ENCODE peak calls at places on chromosome 11, in four cellular contexts. K, E, O and W are unnamed samples.

GRCh38 chr11:82988936-82989627 is 82.6 kb downstream of the RAB30 start:
- DNase-seq in E (peak), O (no peak), K (no peak), W (peak)

GRCh38 chr11:18233912-18234311 is 2.7 kb downstream of the SAA4 start:
- DNase-seq in O (no peak), E (no peak), K (no peak), W (no peak)

GRCh38 chr11:2202071-2202899 is 30.7 kb upstream of the TH start:
- DNase-seq in E (no peak), O (no peak), K (no peak), W (no peak)

GRCh38 chr11:99260696-99261095 is 239.9 kb downstream of the CNTN5 start:
- DNase-seq in K (no peak), O (peak), E (no peak), W (no peak)

GRCh38 chr11:47220401-47220821 is 5.6 kb downstream of the DDB2 start:
- DNase-seq in K (no peak), E (no peak), O (no peak), W (peak)

GRCh38 chr11:105230586-105230985 is 91.0 kb upstream of the CARD18 start:
- DNase-seq in K (no peak), E (no peak), O (no peak), W (no peak)

GRCh38 chr11:92667446-92668165 is 301.8 kb upstream of the MTNR1B start:
- DNase-seq in K (no peak), O (no peak), E (no peak), W (no peak)

GRCh38 chr11:3157381-3158130 is 7.6 kb downstream of the OSBPL5 start:
- DNase-seq in K (no peak), E (no peak), O (no peak), W (no peak)

GRCh38 chr11:108218912-108219783 is 3.3 kb downstream of the NPAT start:
- DNase-seq in O (no peak), K (no peak), E (peak), W (no peak)

GRCh38 chr11:86511086-86511551 is 136.4 kb downstream of the CCDC81 start:
- DNase-seq in E (peak), O (peak), K (no peak), W (no peak)

GRCh38 chr11:1763336-1763795 is 361 bp downstream of the CTSD start:
- DNase-seq in K (no peak), E (peak), O (no peak), W (no peak)

GRCh38 chr11:7252683-7253213 is 1.0 kb downstream of the SYT9 start:
- DNase-seq in E (no peak), O (no peak), K (peak), W (no peak)

GRCh38 chr11:134654161-134654915 is 242.3 kb upstream of the B3GAT1 start:
- DNase-seq in E (no peak), O (no peak), K (peak), W (no peak)

GRCh38 chr11:3231851-3232744 is at the start of gene MRGPRE:
- DNase-seq in E (peak), K (no peak), O (no peak), W (no peak)

GRCh38 chr11:43686207-43686606 is 5.7 kb downstream of the HSD17B12 start:
- DNase-seq in K (no peak), E (no peak), O (no peak), W (no peak)

GRCh38 chr11:111148953-111149352 is 96.6 kb upstream of the POU2AF2 start:
- DNase-seq in K (no peak), E (no peak), O (no peak), W (no peak)

GRCh38 chr11:69414773-69415187 is 66.7 kb upstream of the LINC01488 start:
- DNase-seq in K (no peak), O (no peak), E (no peak), W (no peak)

GRCh38 chr11:94077568-94078293 is 50.9 kb upstream of the PANX1 start:
- DNase-seq in E (no peak), O (peak), K (no peak), W (no peak)

GRCh38 chr11:58577441-58578135 is 1.3 kb upstream of the ZFP91 start:
- DNase-seq in E (no peak), K (peak), O (no peak), W (peak)

GRCh38 chr11:19890308-19890707 is 177.7 kb downstream of the NAV2 start:
- DNase-seq in E (no peak), K (no peak), O (peak), W (no peak)

GRCh38 chr11:123594188-123594901 is 60.1 kb downstream of the SCN3B start:
- DNase-seq in E (no peak), O (no peak), K (no peak), W (no peak)

GRCh38 chr11:68354181-68354872 is 41.9 kb downstream of the LRP5 start:
- DNase-seq in O (peak), K (no peak), E (no peak), W (no peak)

GRCh38 chr11:129313588-129314288 is 61.9 kb upstream of the BARX2 start:
- DNase-seq in O (no peak), E (no peak), K (no peak), W (no peak)

GRCh38 chr11:86303257-86303656 is 1.2 kb downstream of the HIKESHI start:
- DNase-seq in O (no peak), E (no peak), K (no peak), W (no peak)

GRCh38 chr11:104275992-104276391 is 112.0 kb upstream of the PDGFD start:
- DNase-seq in K (no peak), O (peak), E (no peak), W (no peak)

GRCh38 chr11:92511522-92512203 is 287.0 kb downstream of the FAT3 start:
- DNase-seq in K (no peak), E (no peak), O (no peak), W (no peak)

GRCh38 chr11:80388536-80388935 is 947.7 kb upstream of the TENM4 start:
- DNase-seq in O (no peak), E (no peak), K (no peak), W (no peak)

GRCh38 chr11:130097285-130097684 is 27.6 kb downstream of the APLP2 start:
- DNase-seq in E (no peak), K (no peak), O (no peak), W (no peak)

GRCh38 chr11:126514061-126514713 is 158.7 kb downstream of the ST3GAL4 start:
- DNase-seq in O (no peak), E (no peak), K (no peak), W (no peak)

GRCh38 chr11:85627332-85627997 is at the start of gene DLG2:
- DNase-seq in O (no peak), K (no peak), E (no peak), W (no peak)

GRCh38 chr11:111299111-111300026 is 1.0 kb downstream of the POU2AF3 start:
- DNase-seq in E (no peak), O (peak), K (peak), W (peak)

GRCh38 chr11:1829039-1829820 is 5.6 kb upstream of the SYT8 start:
- DNase-seq in O (no peak), E (no peak), K (no peak), W (no peak)

GRCh38 chr11:111336582-111337256 is 38.4 kb downstream of the POU2AF3 start:
- DNase-seq in E (no peak), K (no peak), O (no peak), W (peak)

GRCh38 chr11:27158763-27159679 is 118.4 kb downstream of the BBOX1 start:
- DNase-seq in K (no peak), E (peak), O (peak), W (peak)

GRCh38 chr11:27150098-27150497 is 109.5 kb downstream of the BBOX1 start:
- DNase-seq in O (no peak), K (no peak), E (no peak), W (no peak)

GRCh38 chr11:27153136-27153535 is 112.5 kb downstream of the BBOX1 start:
- DNase-seq in E (no peak), K (no peak), O (no peak), W (no peak)
- TF ChIP-seq PHF8 in E (no peak), K (no peak), O (no peak), W (no peak)

DNA sequence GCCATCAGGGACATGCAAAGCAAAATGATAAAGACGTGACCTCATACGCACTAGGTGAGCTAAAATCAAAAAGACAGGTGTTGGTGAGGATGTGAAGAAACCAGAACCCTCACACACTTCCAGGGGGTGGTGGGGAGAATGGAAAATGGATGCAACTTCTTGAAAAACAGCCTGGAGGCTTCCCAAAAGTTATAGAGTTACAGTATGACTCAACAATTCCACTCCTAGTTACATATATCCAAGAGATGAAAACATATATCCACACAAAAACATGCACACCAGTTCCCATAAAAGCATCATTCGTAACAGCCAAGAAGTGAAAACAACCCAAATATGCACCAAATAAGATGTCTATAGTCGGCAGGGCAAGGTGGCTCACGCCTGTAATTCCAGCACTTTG is 42.1 kb upstream of the APLNR start:
- DNase-seq in O (no peak), K (no peak), E (no peak), W (no peak)
- TF ChIP-seq PHF8 in O (no peak), K (no peak), E (no peak), W (no peak)

GRCh38 chr11:115220423-115220822 is 283.8 kb downstream of the CADM1 start:
- DNase-seq in K (no peak), O (no peak), E (no peak), W (no peak)

GRCh38 chr11:115222863-115223530 is 281.2 kb downstream of the CADM1 start:
- DNase-seq in E (no peak), K (no peak), O (no peak), W (no peak)

GRCh38 chr11:115220881-115221280 is 283.3 kb downstream of the CADM1 start:
- DNase-seq in O (no peak), E (no peak), K (no peak), W (no peak)

GRCh38 chr11:115221461-115222069 is 282.6 kb downstream of the CADM1 start:
- DNase-seq in K (no peak), E (no peak), O (no peak), W (no peak)

DNA sequence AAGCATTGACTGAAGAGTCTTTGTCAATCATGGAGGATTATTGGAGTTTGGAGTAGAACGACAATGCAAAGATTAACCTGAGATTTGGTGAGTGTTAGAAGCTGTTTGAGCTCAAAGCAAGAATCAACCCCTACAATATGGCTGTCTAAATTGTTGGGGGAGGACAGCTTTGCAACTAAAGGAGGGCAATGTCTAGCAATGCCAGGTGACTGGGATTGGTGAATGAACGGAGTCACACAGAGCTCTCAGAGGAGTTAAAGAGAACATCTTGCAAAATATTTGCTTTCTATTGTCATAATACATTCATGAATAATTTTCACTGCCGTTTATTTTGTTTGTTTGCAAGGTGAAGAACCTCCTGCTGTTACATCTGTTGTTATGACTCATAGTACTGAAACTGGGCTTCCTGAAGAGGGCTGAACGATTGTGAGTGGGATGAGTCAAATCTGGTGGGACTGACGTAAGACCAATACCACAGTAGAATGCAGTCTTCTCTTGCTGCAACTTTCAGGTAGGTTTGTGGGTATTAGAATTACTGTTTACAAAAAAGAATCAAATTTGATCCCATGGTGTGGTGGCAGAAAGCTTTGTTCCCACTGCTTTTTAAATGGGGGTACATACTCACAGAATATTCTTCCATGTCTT is 281.9 kb downstream of the CADM1 start:
- DNase-seq in K (no peak), O (peak), E (peak), W (peak)
- TF ChIP-seq PHF8 in K (no peak), O (no peak), E (no peak), W (no peak)

GRCh38 chr11:28542556-28542955 is 434.4 kb downstream of the METTL15 start:
- DNase-seq in E (no peak), O (no peak), K (no peak), W (no peak)
- TF ChIP-seq PHF8 in E (no peak), O (no peak), K (no peak), W (no peak)

DNA sequence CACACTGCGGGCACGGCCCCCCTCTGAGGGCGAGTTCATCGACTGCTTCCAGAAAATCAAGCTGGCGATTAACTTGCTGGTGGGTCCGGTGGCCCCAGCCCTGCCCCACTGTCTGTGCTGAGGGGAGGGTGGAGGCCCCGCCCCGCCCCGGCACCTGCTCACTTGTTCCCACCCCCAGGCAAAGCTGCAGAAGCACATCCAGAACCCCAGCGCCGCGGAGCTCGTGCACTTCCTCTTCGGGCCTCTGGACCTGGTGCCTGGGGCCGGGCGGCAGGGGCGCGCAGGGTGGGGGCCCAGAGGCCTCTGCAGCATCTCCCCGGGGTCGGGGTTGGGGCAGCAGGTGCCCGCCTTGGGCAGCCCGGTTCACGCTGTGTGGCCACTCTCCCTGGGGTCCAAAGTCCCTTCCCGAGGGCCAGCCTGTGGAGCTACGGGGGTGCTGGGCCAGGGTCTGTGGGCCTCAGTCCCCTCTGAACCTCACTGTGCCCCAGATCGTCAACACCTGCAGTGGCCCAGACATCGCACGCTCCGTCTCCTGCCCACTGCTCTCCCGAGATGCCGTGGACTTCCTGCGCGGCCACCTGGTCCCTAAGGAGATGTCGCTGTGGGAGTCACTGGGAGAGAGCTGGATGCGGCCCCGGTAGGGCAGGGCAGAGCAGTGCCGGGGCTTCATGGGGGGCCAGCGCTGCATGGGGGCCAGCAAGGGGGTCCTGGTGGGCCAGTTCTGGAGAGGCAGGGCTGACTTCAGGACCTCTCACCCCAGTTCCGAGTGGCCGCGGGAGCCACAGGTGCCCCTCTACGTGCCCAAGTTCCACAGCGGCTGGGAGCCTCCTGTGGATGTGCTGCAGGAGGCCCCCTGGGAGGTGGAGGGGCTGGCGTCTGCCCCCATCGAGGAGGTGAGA is 16.1 kb downstream of the EPS8L2 start:
- DNase-seq in K (no peak), O (no peak), E (peak), W (no peak)
- TF ChIP-seq PHF8 in K (no peak), O (no peak), E (no peak), W (no peak)

GRCh38 chr11:34074391-34074790 is 22.9 kb downstream of the CAPRIN1 start:
- DNase-seq in O (no peak), K (no peak), E (no peak), W (no peak)

GRCh38 chr11:34072041-34072440 is 20.5 kb downstream of the CAPRIN1 start:
- DNase-seq in O (no peak), E (no peak), K (no peak), W (no peak)

GRCh38 chr11:34080609-34081008 is 24.8 kb upstream of the NAT10 start:
- DNase-seq in K (no peak), O (no peak), E (no peak), W (no peak)

GRCh38 chr11:34072831-34073230 is 21.3 kb downstream of the CAPRIN1 start:
- DNase-seq in E (no peak), O (no peak), K (no peak), W (no peak)

GRCh38 chr11:34075178-34075820 is 23.8 kb downstream of the CAPRIN1 start:
- DNase-seq in K (no peak), O (no peak), E (no peak), W (no peak)
- TF ChIP-seq PHF8 in K (no peak), O (no peak), E (no peak), W (no peak)

GRCh38 chr11:119030329-119031047 is at the start of gene SLC37A4:
- DNase-seq in K (peak), E (peak), O (peak), W (peak)

GRCh38 chr11:119028346-119029068 is 2.2 kb downstream of the SLC37A4 start:
- DNase-seq in K (no peak), O (no peak), E (no peak), W (no peak)

GRCh38 chr11:119029069-119029339 is 1.7 kb downstream of the SLC37A4 start:
- DNase-seq in E (peak), O (no peak), K (no peak), W (no peak)

GRCh38 chr11:119030029-119030328 is 698 bp downstream of the SLC37A4 start:
- DNase-seq in E (no peak), K (no peak), O (no peak), W (no peak)

GRCh38 chr11:119029340-119030028 is 1.2 kb downstream of the SLC37A4 start:
- DNase-seq in E (peak), O (no peak), K (no peak), W (peak)
- TF ChIP-seq PHF8 in E (no peak), O (no peak), K (no peak), W (no peak)

DNA sequence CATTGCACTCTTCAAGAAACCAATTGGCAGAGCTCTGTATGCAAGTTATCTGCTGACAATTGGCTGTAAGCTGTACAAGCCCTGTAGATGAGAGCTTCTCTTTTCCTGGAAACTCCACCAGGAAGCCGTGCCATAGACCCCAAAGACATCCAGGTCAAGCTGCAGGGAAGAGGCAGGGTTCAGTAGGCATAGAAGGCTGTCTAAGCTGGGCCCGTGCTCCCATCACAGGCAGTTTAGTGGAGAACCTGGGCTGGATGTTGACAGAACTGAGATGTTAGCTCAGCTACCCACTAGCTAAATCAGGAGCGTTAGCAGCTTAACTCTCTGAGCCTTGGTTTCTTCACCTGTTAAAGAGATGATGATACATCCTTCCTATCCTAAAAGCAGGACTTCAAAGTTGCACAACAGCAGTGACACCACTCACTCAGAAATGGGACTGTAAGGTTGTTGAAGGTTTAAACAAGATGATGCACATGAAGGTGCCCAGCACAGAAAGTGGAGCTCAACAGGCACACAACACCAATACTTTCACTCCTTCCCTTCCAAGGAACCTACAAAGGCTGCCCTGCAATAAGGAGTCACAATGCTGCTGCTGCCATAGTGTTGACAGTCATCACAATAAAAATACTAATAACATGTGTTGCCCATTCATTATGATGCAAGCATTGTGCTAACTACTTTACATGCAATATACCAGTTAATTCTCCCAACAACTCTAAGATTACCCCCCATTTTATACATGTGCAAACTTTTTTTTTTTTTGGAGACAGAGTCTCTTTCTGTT is 115.4 kb downstream of the ZBTB16 start:
- DNase-seq in K (no peak), O (no peak), E (no peak), W (no peak)
- TF ChIP-seq PHF8 in K (no peak), O (no peak), E (no peak), W (no peak)

GRCh38 chr11:61816736-61817455 is at the start of gene FADS1:
- DNase-seq in K (peak), E (peak), O (peak), W (peak)
- TF ChIP-seq PHF8 in K (peak), E (peak), O (no peak), W (peak)

GRCh38 chr11:96037267-96037990 is 113.5 kb upstream of the MTMR2 start:
- DNase-seq in O (peak), E (no peak), K (no peak), W (no peak)
- TF ChIP-seq PHF8 in O (no peak), E (no peak), K (no peak), W (no peak)